ENCODE peak calls at places on chromosomes 12 and 14, in four cellular contexts. One of them, this sample, is unnamed.

GRCh38 chr14:39107624-39108023 is 4.6 kb upstream of the SEC23A start:
- DNase-seq in HepG2: peak; percentile 78
- DNase-seq in K562: peak; percentile 39
- DNase-seq in WTC11: no peak
- DNase-seq in this sample: peak; percentile 14

GRCh38 chr12:71057330-71057729 is 100.5 kb downstream of the TSPAN8 start:
- DNase-seq in HepG2: no peak
- DNase-seq in K562: no peak
- DNase-seq in WTC11: no peak
- DNase-seq in this sample: no peak

GRCh38 chr12:128973883-128974681 is 120.8 kb downstream of the GLT1D1 start:
- DNase-seq in WTC11: no peak
- DNase-seq in K562: no peak
- DNase-seq in HepG2: no peak
- DNase-seq in this sample: no peak

GRCh38 chr14:57889245-57889644 is 23.4 kb upstream of the SLC35F4 start:
- DNase-seq in K562: no peak
- DNase-seq in WTC11: no peak
- DNase-seq in HepG2: no peak
- DNase-seq in this sample: no peak

GRCh38 chr14:92108345-92109254 is 2.2 kb upstream of the ATXN3 start:
- DNase-seq in K562: peak; percentile 80
- DNase-seq in HepG2: peak; percentile 73
- DNase-seq in WTC11: peak; percentile 48
- DNase-seq in this sample: no peak

GRCh38 chr12:71400481-71400880 is 39.1 kb upstream of the LGR5 start:
- DNase-seq in WTC11: no peak
- DNase-seq in K562: no peak
- DNase-seq in HepG2: no peak
- DNase-seq in this sample: no peak

GRCh38 chr14:50846171-50846880 is 15.4 kb upstream of the NIN start:
- DNase-seq in WTC11: no peak
- DNase-seq in K562: no peak
- DNase-seq in HepG2: no peak
- DNase-seq in this sample: no peak

GRCh38 chr14:93892923-93893549 is 34.1 kb upstream of the FAM181A start:
- DNase-seq in WTC11: peak; percentile 93
- DNase-seq in HepG2: peak; percentile 44
- DNase-seq in K562: peak; percentile 57
- DNase-seq in this sample: peak; percentile 80

GRCh38 chr14:40053396-40053795 is 621.2 kb upstream of the FBXO33 start:
- DNase-seq in K562: no peak
- DNase-seq in HepG2: no peak
- DNase-seq in WTC11: no peak
- DNase-seq in this sample: no peak

GRCh38 chr12:88893801-88894200 is 313.5 kb upstream of the KITLG start:
- DNase-seq in HepG2: no peak
- DNase-seq in WTC11: no peak
- DNase-seq in K562: no peak
- DNase-seq in this sample: no peak

GRCh38 chr12:88884600-88884999 is 304.3 kb upstream of the KITLG start:
- DNase-seq in HepG2: no peak
- DNase-seq in WTC11: no peak
- DNase-seq in K562: no peak
- DNase-seq in this sample: no peak

GRCh38 chr12:88889326-88890110 is 309.2 kb upstream of the KITLG start:
- DNase-seq in HepG2: no peak
- DNase-seq in K562: no peak
- DNase-seq in WTC11: no peak
- DNase-seq in this sample: no peak
- TF ChIP-seq ELF4 in HepG2: no peak
- TF ChIP-seq ELF4 in K562: no peak
- TF ChIP-seq ELF4 in WTC11: no peak
- TF ChIP-seq ELF4 in this sample: no peak

DNA sequence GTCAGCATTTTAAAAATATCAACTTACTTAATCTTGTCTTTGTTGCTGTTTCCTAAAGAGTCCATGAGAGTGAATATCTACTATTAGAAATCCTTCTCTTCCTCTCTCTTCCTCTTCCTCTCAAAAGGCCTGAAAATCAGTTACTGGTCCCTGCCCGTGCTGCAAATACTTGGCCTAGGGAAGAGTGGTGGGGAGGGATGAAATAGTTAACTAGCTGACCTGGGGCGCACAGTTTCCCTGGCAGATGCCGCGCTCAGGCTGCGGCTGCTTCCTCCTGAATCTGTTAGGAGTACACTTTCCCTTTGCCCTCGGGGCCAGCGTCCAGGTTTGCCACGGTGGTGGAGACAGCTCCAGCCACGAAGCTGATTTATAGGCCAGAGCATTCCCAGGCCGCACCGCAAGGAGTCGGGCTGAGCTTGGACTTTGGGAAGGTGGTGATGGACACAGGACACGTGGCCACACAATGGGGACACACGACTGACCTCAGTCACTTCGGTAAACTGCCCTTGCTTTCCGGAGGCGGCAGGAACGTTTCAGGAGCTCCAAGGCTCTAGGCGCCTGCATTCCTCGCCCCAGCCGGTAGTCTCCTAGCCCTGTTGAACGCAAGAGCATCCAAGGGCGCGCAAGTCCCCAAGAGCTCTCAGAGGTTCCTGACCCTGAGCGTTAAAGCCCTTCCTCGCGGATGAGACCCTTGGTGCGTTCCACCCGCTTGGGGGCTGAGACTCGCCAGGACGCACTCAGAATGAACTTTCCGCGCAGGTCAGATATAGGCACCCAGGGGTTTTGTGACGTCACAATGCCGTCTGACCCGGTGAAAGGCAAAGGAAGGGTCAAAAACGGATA is 7.1 kb upstream of the ASCL1 start:
- DNase-seq in WTC11: peak; percentile 63
- DNase-seq in HepG2: peak; percentile 65
- DNase-seq in K562: no peak
- DNase-seq in this sample: no peak
- TF ChIP-seq ELF4 in WTC11: no peak
- TF ChIP-seq ELF4 in HepG2: no peak
- TF ChIP-seq ELF4 in K562: no peak
- TF ChIP-seq ELF4 in this sample: no peak

DNA sequence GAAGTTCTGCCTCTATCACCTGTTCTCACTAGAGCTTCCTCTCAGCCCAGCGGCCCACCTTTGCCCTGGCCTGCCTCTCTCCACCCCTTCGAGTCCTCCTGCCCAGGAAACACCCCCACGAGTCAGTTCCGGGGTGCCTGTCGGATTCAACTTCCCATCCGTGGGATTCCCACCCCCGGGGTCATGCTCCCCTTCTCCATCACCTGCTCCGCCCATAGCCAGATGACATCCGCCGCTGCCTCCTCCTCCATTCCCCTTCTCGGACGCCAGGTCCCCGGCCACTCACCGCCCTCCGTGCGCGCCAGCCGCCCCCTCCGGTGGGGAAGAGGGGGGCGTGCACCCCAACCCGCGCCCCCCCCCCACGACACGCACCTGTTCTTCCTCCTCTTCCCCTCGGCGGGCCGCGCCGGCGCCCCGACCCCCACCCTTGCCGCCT is 758 bp downstream of the SPPL3 start:
- DNase-seq in WTC11: peak; percentile 35
- DNase-seq in K562: peak; percentile 65
- DNase-seq in HepG2: peak; percentile 39
- DNase-seq in this sample: no peak
- TF ChIP-seq ELF4 in WTC11: no peak
- TF ChIP-seq ELF4 in K562: no peak
- TF ChIP-seq ELF4 in HepG2: no peak
- TF ChIP-seq ELF4 in this sample: no peak

DNA sequence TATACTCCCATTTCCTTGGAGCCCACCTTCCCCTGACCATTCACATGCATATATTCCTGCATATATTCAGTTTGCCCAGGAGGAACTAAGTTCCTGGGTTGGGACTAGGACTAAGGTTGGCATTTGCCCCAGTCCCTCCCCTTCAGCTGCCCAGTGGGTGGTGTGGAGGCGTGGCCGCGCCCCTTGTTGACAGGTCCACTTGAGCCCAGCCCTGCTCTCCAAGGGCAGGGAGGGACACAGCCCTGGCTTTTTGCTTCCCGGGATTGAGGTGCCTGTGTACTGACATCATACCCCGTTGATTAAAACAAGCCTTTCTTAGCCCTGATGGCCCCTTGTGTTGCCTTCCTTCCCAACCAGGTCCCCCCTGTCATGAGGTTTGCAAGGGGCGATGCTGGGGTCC is 7.3 kb downstream of the ERBB3 start:
- DNase-seq in WTC11: peak; percentile 19
- DNase-seq in K562: no peak
- DNase-seq in HepG2: no peak
- DNase-seq in this sample: no peak
- TF ChIP-seq ELF4 in WTC11: no peak
- TF ChIP-seq ELF4 in K562: no peak
- TF ChIP-seq ELF4 in HepG2: no peak
- TF ChIP-seq ELF4 in this sample: no peak

GRCh38 chr12:87953257-87953860 is 75.8 kb downstream of the C12orf50 start:
- DNase-seq in HepG2: peak; percentile 15
- DNase-seq in WTC11: no peak
- DNase-seq in K562: peak; percentile 3
- DNase-seq in this sample: peak; percentile 26
- TF ChIP-seq ELF4 in HepG2: no peak
- TF ChIP-seq ELF4 in WTC11: no peak
- TF ChIP-seq ELF4 in K562: no peak
- TF ChIP-seq ELF4 in this sample: no peak

DNA sequence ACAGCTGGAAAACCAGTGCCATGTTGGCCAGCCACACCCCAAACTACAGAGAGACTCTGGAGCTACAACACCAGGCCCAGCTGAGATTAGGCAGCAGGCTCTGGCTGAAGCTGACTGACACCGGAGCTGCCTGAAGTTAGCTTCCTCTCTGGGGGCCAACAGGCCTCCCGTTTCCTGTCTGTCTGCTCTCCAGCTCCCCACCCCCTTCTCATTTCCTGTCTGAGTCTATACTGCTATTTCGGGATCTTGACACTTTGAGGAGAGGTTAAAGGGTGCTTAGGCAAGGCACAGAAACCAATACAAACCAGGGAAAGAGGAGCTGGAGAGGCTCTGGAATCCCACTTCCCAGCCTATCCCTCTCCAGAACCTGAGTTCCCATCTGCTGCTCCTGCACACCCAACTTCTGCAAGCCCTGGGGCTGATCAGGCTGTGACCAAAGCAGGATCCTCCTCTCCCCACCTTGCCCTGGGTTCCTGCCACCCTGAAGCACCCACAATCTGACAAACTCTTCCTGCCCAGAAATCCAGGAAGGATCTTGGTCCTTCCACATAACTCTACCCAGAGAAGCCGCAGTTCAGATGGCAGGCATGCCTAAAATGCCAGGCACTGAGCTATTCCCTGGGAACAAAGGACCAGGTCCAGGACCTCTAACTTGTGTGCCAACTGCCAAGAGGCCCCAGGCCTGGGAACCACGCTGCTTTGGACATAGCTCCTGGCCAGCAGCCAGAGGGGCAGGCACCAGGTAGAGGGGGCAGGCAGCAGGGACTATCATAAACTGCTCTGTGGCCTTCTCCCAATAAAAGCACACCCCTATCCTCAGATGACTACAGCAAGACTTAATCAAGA is 39.9 kb downstream of the PRPF40B start:
- DNase-seq in WTC11: peak; percentile 40
- DNase-seq in K562: peak; percentile 89
- DNase-seq in HepG2: peak; percentile 14
- DNase-seq in this sample: no peak
- TF ChIP-seq ELF4 in WTC11: no peak
- TF ChIP-seq ELF4 in K562: no peak
- TF ChIP-seq ELF4 in HepG2: no peak
- TF ChIP-seq ELF4 in this sample: no peak

DNA sequence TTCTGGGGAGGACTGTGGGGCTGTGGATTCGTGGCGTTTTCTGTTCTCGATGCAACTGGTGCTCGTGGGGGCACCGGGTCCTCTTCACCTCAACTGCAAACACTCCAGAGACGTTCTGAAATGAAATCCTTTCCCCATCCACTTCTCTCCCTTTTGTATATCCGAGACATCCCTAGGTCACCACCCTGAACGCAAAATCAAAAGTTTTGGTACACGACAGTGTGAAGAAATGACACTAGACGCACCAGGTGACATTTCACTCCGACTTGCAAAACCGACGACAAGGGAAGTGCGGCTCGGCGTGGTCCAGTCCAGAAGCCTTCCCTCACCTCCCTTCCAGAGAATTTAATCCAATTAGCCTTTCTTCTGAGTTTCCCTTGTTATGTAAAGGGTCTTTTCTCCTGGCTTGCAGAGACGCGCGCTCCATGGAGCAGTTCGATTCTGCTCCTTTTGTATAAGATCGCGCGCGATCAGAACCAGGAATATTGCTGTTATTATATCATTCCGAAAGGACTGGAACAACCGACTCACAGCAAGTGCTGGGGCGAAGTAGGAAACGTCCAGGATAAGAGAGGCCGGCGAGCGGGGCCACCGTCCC is 2.5 kb downstream of the RFX4 start:
- DNase-seq in K562: no peak
- DNase-seq in HepG2: no peak
- DNase-seq in WTC11: peak; percentile 15
- DNase-seq in this sample: no peak
- TF ChIP-seq ELF4 in K562: no peak
- TF ChIP-seq ELF4 in HepG2: no peak
- TF ChIP-seq ELF4 in WTC11: no peak
- TF ChIP-seq ELF4 in this sample: no peak

GRCh38 chr14:90388437-90388836 is 8.4 kb upstream of the CALM1 start:
- DNase-seq in WTC11: peak; percentile 24
- DNase-seq in HepG2: no peak
- DNase-seq in K562: peak; percentile 56
- DNase-seq in this sample: no peak
- TF ChIP-seq ELF4 in WTC11: no peak
- TF ChIP-seq ELF4 in HepG2: no peak
- TF ChIP-seq ELF4 in K562: no peak
- TF ChIP-seq ELF4 in this sample: no peak

DNA sequence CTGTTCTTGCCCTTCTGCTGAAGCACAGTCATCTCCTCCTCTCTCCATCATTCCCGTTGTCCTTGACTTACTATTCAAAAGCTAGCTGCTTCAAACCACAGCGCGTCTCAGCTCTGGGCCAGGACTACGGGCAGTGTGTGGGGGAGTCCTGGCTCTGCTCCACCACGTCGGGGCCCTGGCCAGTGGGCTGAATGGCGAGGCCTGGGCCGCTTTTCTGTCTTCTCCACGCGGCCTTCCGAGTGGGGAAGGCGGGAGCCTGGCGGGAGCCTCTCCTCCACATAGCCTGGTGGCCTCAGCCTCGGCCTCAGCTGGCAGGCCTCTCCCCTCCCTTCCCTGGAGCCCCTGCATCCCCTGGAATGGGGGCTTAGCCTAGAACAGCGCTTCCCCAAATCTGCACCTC is 16.5 kb downstream of the ANKRD9 start:
- DNase-seq in WTC11: no peak
- DNase-seq in K562: no peak
- DNase-seq in HepG2: no peak
- DNase-seq in this sample: no peak
- TF ChIP-seq ELF4 in WTC11: no peak
- TF ChIP-seq ELF4 in K562: no peak
- TF ChIP-seq ELF4 in HepG2: no peak
- TF ChIP-seq ELF4 in this sample: no peak